ENCODE peak calls at places on chromosomes 7 and 10, in four cellular contexts. I, M, S and V are unnamed samples. For H3K4me1, the result is how much of the 10 kb centered on the place peaks cover.

GRCh38 chr7:138565451-138566114 is 105.5 kb downstream of the TRIM24 start:
- DNase-seq in I (peak), M (no peak), S (no peak), V (peak)

GRCh38 chr7:84196007-84196551 is 1.5 kb upstream of the SEMA3A start:
- DNase-seq in I (peak), M (no peak), S (no peak), V (peak)

GRCh38 chr10:120394446-120394845 is 62.6 kb upstream of the PLPP4 start:
- DNase-seq in I (no peak), M (no peak), S (no peak), V (no peak)

GRCh38 chr7:29287366-29287765 is 92.8 kb downstream of the CHN2 start:
- DNase-seq in I (peak), M (no peak), S (no peak), V (no peak)

GRCh38 chr7:15558747-15559146 is 3.1 kb downstream of the AGMO start:
- DNase-seq in I (peak), M (no peak), S (no peak), V (no peak)

GRCh38 chr10:131749767-131750142 is 151.1 kb upstream of the PPP2R2D start:
- DNase-seq in I (no peak), M (no peak), S (no peak), V (no peak)

GRCh38 chr10:123997486-123998196 is 95.8 kb downstream of the CHST15 start:
- DNase-seq in I (peak), M (no peak), S (peak), V (no peak)

GRCh38 chr7:5284304-5285281 is 1.9 kb downstream of the SLC29A4 start:
- DNase-seq in I (no peak), M (no peak), S (peak), V (peak)

GRCh38 chr10:71868192-71868697 is 17.2 kb upstream of the PSAP start:
- DNase-seq in I (peak), M (peak), S (peak), V (no peak)

GRCh38 chr10:116287906-116288501 is 15.0 kb upstream of the GFRA1 start:
- DNase-seq in I (peak), M (no peak), S (no peak), V (peak)

GRCh38 chr7:101835136-101835535 is 17.7 kb downstream of the CUX1 start:
- DNase-seq in I (no peak), M (no peak), S (no peak), V (no peak)

GRCh38 chr7:101832205-101832631 is 14.8 kb downstream of the CUX1 start:
- DNase-seq in I (no peak), M (no peak), S (no peak), V (no peak)

GRCh38 chr7:101832681-101833375 is 15.4 kb downstream of the CUX1 start:
- DNase-seq in I (no peak), M (no peak), S (no peak), V (no peak)

GRCh38 chr7:101829856-101830255 is 12.4 kb downstream of the CUX1 start:
- DNase-seq in I (no peak), M (no peak), S (no peak), V (no peak)

GRCh38 chr7:101833799-101834198 is 16.4 kb downstream of the CUX1 start:
- DNase-seq in I (no peak), M (no peak), S (no peak), V (no peak)
- H3K4me1 ChIP-seq in I (under half), M (under half), S (under half), V (under half)

GRCh38 chr7:134875867-134876266 is 96.4 kb downstream of the CALD1 start:
- DNase-seq in I (peak), M (no peak), S (no peak), V (no peak)
- H3K4me1 ChIP-seq in I (half or more), M (under half), S (under half), V (under half)

GRCh38 chr10:126975221-126975620 is 70.0 kb downstream of the DOCK1 start:
- DNase-seq in I (no peak), M (no peak), S (no peak), V (no peak)
- H3K4me1 ChIP-seq in I (under half), M (under half), S (under half), V (under half)

DNA sequence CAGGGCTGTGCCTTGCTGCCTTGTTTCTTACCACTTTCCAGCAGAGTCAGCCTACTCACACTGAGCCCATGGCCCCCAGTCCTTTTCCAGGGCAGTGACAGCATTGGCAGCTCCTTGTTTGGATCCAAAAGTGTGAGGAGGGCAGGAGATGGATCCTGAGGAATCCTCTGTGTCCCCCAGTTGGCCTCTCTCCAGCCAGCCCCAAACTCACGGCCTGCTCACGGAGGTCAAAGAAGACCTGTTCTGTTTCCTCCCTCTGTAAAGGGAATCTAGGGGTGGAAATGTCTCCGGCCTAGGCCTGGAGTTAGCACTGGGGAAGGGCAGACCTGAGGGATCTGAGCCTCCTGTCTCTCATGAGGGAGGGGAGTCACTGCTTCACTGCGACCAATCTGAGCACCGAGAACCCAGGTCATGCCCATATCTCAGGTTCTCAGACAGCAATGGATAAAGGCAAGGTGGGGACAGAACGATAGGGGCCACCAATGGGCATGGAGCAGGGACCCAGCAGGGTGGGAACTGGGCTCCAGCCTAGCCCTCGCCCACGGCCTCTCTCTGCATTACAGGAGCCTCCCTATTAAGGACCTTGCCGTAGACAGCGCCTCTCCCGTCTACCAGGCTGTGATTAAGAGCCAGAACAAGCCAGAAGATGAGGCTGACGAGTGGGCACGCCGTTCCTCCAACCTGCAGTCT is 23.2 kb downstream of the LDB3 start:
- DNase-seq in I (no peak), M (no peak), S (peak), V (no peak)
- H3K4me1 ChIP-seq in I (under half), M (under half), S (under half), V (under half)

GRCh38 chr7:69180662-69181061 is 417.6 kb upstream of the AUTS2 start:
- DNase-seq in I (no peak), M (no peak), S (no peak), V (no peak)
- H3K4me1 ChIP-seq in I (under half), M (under half), S (under half), V (under half)

GRCh38 chr7:30912454-30912985 is 867 bp downstream of the AQP1 start:
- DNase-seq in I (no peak), M (no peak), S (peak), V (no peak)

GRCh38 chr7:30911133-30911532 is 520 bp upstream of the AQP1 start:
- DNase-seq in I (no peak), M (no peak), S (peak), V (no peak)

GRCh38 chr7:30910369-30911073 is 1.1 kb upstream of the AQP1 start:
- DNase-seq in I (no peak), M (no peak), S (peak), V (no peak)

GRCh38 chr7:30912021-30912420 is 368 bp downstream of the AQP1 start:
- DNase-seq in I (no peak), M (no peak), S (peak), V (no peak)

DNA sequence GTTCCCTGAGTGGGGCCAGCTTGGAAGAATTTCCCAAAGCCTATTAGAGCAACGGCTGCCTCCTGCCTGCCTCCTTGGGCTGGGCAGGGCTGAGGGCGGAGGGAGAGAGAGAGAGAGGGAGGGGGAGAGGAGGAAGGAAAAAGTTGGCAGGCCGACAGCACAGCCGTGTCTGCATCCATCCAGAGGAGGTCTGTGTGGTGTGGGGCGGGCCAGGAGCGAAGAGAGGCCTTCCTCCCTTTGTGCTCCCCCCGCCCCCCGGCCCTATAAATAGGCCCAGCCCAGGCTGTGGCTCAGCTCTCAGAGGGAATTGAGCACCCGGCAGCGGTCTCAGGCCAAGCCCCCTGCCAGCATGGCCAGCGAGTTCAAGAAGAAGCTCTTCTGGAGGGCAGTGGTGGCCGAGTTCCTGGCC is at the start of gene AQP1:
- DNase-seq in I (no peak), M (peak), S (peak), V (no peak)
- H3K4me1 ChIP-seq in I (under half), M (under half), S (under half), V (under half)